ENCODE peak calls at places on chromosomes 12 and 14, in five cellular contexts. F is Panc1, T is stromal cell of bone marrow, O is NCI-H524 treated with DMSO at 0.1 percent for 48 hours, C is right atrium auricular region. J is an unnamed sample.

GRCh38 chr12:81800298-81801148 is 41.4 kb upstream of the PPFIA2 start:
- DNase-seq in F (no peak), T (peak), O (no peak), C (no peak), J (no peak)

GRCh38 chr12:132622437-132623071 is 4.0 kb downstream of the P2RX2 start:
- DNase-seq in F (no peak), T (peak), O (no peak), C (no peak), J (peak)

GRCh38 chr12:82803201-82803600 is 116.5 kb downstream of the TMTC2 start:
- DNase-seq in F (no peak), T (no peak), O (no peak), C (no peak), J (no peak)

GRCh38 chr12:4112290-4112689 is 161.3 kb upstream of the CCND2 start:
- DNase-seq in F (no peak), T (no peak), O (no peak), C (peak), J (no peak)

GRCh38 chr12:19166387-19166786 is 36.9 kb downstream of the PLEKHA5 start:
- DNase-seq in F (no peak), T (no peak), O (no peak), C (no peak), J (no peak)

GRCh38 chr12:89040146-89040964 is 311.9 kb downstream of the DUSP6 start:
- DNase-seq in F (no peak), T (peak), O (no peak), C (no peak), J (no peak)

GRCh38 chr12:109879332-109880048 is 851 bp downstream of the GLTP start:
- DNase-seq in F (no peak), T (no peak), O (no peak), C (no peak), J (no peak)

GRCh38 chr14:85529803-85530574 is at the start of gene FLRT2:
- DNase-seq in F (no peak), T (no peak), O (no peak), C (peak), J (no peak)

GRCh38 chr12:80590085-80590484 is 117.3 kb upstream of the MYF6 start:
- DNase-seq in F (no peak), T (no peak), O (no peak), C (no peak), J (no peak)

GRCh38 chr14:75979641-75980422 is 2.0 kb downstream of the TGFB3 start:
- DNase-seq in F (no peak), T (no peak), O (no peak), C (no peak), J (no peak)

GRCh38 chr12:30959110-30959710 is 32.7 kb downstream of the TSPAN11 start:
- DNase-seq in F (no peak), T (no peak), O (no peak), C (no peak), J (no peak)

GRCh38 chr14:96240641-96241040 is 15.4 kb upstream of the BDKRB1 start:
- DNase-seq in F (no peak), T (no peak), O (no peak), C (no peak), J (no peak)

GRCh38 chr12:94041833-94042232 is 106.5 kb upstream of the PLXNC1 start:
- DNase-seq in F (no peak), T (no peak), O (no peak), C (no peak), J (no peak)

GRCh38 chr12:54616933-54617535 is 17.7 kb downstream of the LACRT start:
- DNase-seq in F (no peak), T (no peak), O (no peak), C (no peak), J (no peak)